ENCODE peak calls at places on chromosomes 7 and 10, in four cellular contexts. I, U, J and O are unnamed samples.
A peak's percentile ranks its signal among the peaks of the same experiment; 100 is the strongest.

GRCh38 chr7:154584352-154585252 is 418.3 kb downstream of the PAXIP1 start:
- DNase-seq in I (no peak), U (no peak), J (no peak), O (no peak)

GRCh38 chr7:6658618-6659345 is 21.7 kb downstream of the ZNF316 start:
- DNase-seq in I (no peak), U (no peak), J (no peak), O (no peak)

GRCh38 chr7:26526288-26526587 is 234.6 kb downstream of the SNX10 start:
- DNase-seq in I (no peak), U (no peak), J (no peak), O (no peak)

GRCh38 chr10:111199587-111199986 is 122.8 kb downstream of the ADRA2A start:
- DNase-seq in I (no peak), U (no peak), J (no peak), O (no peak)

GRCh38 chr10:132533571-132534260 is 3.9 kb upstream of the INPP5A start:
- DNase-seq in I (no peak), U (no peak), J (no peak), O (no peak)

GRCh38 chr7:2471022-2471329 is 5.2 kb downstream of the GRIFIN start:
- DNase-seq in I (no peak), U (no peak), J (no peak), O (no peak)

GRCh38 chr10:86261933-86262665 is 104.5 kb downstream of the GRID1 start:
- DNase-seq in I (peak; percentile 11), U (no peak), J (no peak), O (no peak)

GRCh38 chr7:156156734-156157408 is 344.6 kb upstream of the SHH start:
- DNase-seq in I (no peak), U (no peak), J (no peak), O (no peak)

GRCh38 chr7:50304158-50304910 is at the start of gene IKZF1:
- DNase-seq in I (no peak), U (peak; percentile 59), J (peak; percentile 47), O (peak; percentile 53)

GRCh38 chr7:116665447-116665996 is 6.5 kb upstream of the MET start:
- DNase-seq in I (no peak), U (no peak), J (no peak), O (no peak)

GRCh38 chr10:102645388-102645740 is 1.1 kb downstream of the TRIM8 start:
- DNase-seq in I (peak; percentile 53), U (peak; percentile 31), J (peak; percentile 30), O (peak; percentile 48)

GRCh38 chr7:78139335-78139734 is 340.8 kb downstream of the PHTF2 start:
- DNase-seq in I (no peak), U (no peak), J (no peak), O (no peak)

GRCh38 chr10:76554478-76554877 is 1083.1 kb downstream of the KCNMA1 start:
- DNase-seq in I (no peak), U (no peak), J (no peak), O (no peak)

GRCh38 chr10:102422586-102423129 is 2.0 kb downstream of the FBXL15 start:
- DNase-seq in I (peak; percentile 28), U (no peak), J (no peak), O (no peak)